ENCODE peak calls at places on chromosomes 3 and 15, in eight cellular contexts. V is pancreas; B is lower lobe of right lung; K is astrocyte; N is heart left ventricle; S is CD8-positive, alpha-beta T cell; Y is H9; X is ovary. I is an unnamed sample.

GRCh38 chr3:186788482-186789370 is 5.3 kb downstream of the EIF4A2 start:
- DNase-seq in V (no peak), B (no peak), K (no peak), N (no peak), S (no peak), Y (no peak), X (no peak), I (no peak)

GRCh38 chr3:62261121-62261520 is 112.2 kb downstream of the FEZF2 start:
- DNase-seq in V (no peak), B (no peak), K (no peak), N (no peak), S (no peak), Y (no peak), X (no peak), I (no peak)

GRCh38 chr3:149460123-149460522 is 14.4 kb upstream of the TM4SF4 start:
- DNase-seq in V (peak; percentile 26), B (no peak), K (peak; percentile 42), N (peak; percentile 38), S (no peak), Y (no peak), X (peak; percentile 41), I (no peak)

GRCh38 chr3:47852604-47853397 is 49.9 kb downstream of the DHX30 start:
- DNase-seq in V (no peak), B (no peak), K (no peak), N (no peak), S (no peak), Y (no peak), X (no peak), I (no peak)

GRCh38 chr3:149599236-149599635 is 58.6 kb downstream of the WWTR1 start:
- DNase-seq in V (no peak), B (no peak), K (peak; percentile 85), N (no peak), S (no peak), Y (no peak), X (peak; percentile 48), I (no peak)

GRCh38 chr15:59197459-59197858 is 9.2 kb upstream of the LDHAL6B start:
- DNase-seq in V (no peak), B (no peak), K (no peak), N (no peak), S (no peak), Y (no peak), X (no peak), I (no peak)

GRCh38 chr3:8893001-8893400 is 70.3 kb downstream of the RAD18 start:
- DNase-seq in V (no peak), B (no peak), K (no peak), N (no peak), S (no peak), Y (no peak), X (no peak), I (no peak)

GRCh38 chr3:100743535-100743934 is 34.2 kb downstream of the TFG start:
- DNase-seq in V (no peak), B (no peak), K (no peak), N (no peak), S (no peak), Y (no peak), X (no peak), I (no peak)

GRCh38 chr3:11713171-11713570 is 69.5 kb upstream of the VGLL4 start:
- DNase-seq in V (no peak), B (no peak), K (no peak), N (no peak), S (no peak), Y (no peak), X (no peak), I (no peak)

GRCh38 chr3:143471705-143472104 is 352.1 kb downstream of the CHST2 start:
- DNase-seq in V (no peak), B (no peak), K (no peak), N (no peak), S (no peak), Y (no peak), X (no peak), I (no peak)

GRCh38 chr15:88604972-88605506 is 16.1 kb upstream of the AEN start:
- DNase-seq in V (no peak), B (no peak), K (no peak), N (no peak), S (no peak), Y (no peak), X (no peak), I (no peak)

GRCh38 chr3:55690746-55691540 is 203.8 kb upstream of the WNT5A start:
- DNase-seq in V (no peak), B (no peak), K (no peak), N (no peak), S (no peak), Y (peak; percentile 83), X (no peak), I (no peak)

GRCh38 chr3:169399068-169399467 is 264.4 kb downstream of the MECOM start:
- DNase-seq in V (no peak), B (no peak), K (no peak), N (no peak), S (no peak), Y (no peak), X (no peak), I (no peak)

GRCh38 chr15:82880704-82881103 is 71.3 kb downstream of the WHAMM start:
- DNase-seq in V (no peak), B (no peak), K (no peak), N (no peak), S (no peak), Y (no peak), X (no peak), I (no peak)
- TF ChIP-seq CTCF in V (no peak), B (no peak), K (no peak), N (no peak), S (no peak), Y (no peak), X (no peak), I (no peak)

DNA sequence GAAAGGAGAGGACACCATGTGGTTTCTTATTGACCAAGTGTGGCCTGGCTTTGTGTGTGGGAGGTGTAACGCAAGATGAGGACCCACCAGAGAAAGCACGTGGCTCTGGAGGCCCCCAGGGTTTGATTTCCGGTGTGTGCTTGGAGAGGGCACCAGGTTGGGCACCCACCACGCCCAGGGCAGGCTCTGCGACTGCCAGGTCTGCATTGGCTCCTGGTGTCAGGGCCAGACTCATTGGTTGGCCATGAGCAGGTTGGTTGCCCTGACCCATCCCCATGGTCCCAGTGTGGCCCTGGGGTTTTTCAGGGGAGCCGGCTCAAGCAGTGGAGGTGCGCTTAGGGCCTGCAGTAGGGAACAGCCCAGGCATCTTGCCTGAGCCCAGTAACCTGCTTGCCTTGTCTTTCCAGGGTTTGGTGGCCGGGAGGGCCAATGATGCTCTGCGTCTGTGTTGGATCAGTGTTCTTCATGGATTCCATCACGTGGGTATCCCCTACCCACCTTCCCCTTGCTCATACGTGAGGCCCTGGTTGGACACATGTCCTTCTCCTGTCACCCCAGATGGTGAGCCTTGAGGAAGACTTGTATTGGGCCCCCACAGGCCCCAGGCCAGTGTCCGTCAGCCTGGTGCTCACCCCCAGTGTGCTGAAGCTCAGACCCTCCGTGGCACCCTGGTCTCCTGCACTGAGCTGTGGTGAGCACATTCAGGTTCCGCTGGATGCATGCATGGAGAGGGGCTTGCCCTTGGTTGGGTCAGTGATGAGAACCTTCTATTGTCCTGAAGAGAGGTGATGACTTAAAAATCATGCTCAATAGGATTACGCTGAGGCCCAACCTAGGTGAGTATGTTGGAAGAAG is 193.9 kb downstream of the UBE3A start:
- DNase-seq in V (no peak), B (peak; percentile 35), K (no peak), N (peak; percentile 5), S (no peak), Y (peak; percentile 14), X (peak; percentile 3), I (no peak)
- H3K9me3 ChIP-seq in V (no peaks in the 10 kb centered on the region), B (peaks cover 16% of the 10 kb centered on the region), K (peaks cover 33% of the 10 kb centered on the region), N (no peaks in the 10 kb centered on the region), S (no peaks in the 10 kb centered on the region), Y (peaks cover 47% of the 10 kb centered on the region), X (no peaks in the 10 kb centered on the region), I (peaks cover 92% of the 10 kb centered on the region)

DNA sequence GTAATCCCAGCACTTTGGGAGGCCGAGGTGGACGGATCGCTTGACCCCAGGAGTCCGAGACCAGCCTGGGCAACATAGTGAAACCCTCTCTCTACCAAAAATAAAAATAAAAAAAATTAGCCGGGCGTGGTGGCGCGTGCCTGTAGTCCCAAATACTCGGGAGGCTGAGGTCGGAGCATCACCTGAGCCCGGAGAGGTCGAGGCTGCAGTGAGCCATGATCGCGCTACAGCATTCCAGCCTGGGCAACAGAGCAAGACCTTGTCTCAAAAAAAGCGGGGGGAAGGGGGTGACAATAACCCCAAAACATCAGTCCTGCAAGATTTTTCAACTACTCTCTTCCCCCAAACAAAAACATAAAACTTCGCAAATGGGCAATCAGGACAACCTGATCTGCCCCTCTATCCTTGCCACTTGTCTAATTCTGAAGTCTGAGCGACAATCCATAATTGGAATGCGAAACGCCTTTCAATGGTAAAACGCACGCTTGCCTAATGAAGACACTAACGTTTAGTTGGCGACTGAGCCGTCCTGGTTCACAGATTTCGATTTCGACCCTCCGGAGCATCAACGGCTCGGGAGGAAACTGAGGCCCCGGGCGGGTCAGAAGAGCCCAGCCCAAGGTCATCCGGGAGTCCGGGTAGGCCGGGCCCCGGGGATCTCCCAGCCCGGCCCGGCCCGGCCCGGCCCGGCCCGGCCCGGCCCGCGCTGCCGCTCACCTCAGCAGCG is 855 bp downstream of the BTBD1 start:
- DNase-seq in V (no peak), B (no peak), K (no peak), N (no peak), S (no peak), Y (no peak), X (no peak), I (peak; percentile 46)
- H3K4me1 ChIP-seq in V (peaks cover 38% of the 10 kb centered on the region), B (peaks cover 49% of the 10 kb centered on the region), K (peaks cover 14% of the 10 kb centered on the region), N (peaks cover 32% of the 10 kb centered on the region), S (peaks cover 50% of the 10 kb centered on the region), Y (peaks cover 8% of the 10 kb centered on the region), X (peaks cover 15% of the 10 kb centered on the region), I (peaks cover 43% of the 10 kb centered on the region)

GRCh38 chr3:10335190-10335738 is 14.4 kb upstream of the SEC13 start:
- DNase-seq in V (no peak), B (no peak), K (no peak), N (no peak), S (no peak), Y (no peak), X (no peak), I (no peak)

GRCh38 chr3:10334042-10334441 is 13.1 kb upstream of the SEC13 start:
- DNase-seq in V (no peak), B (no peak), K (no peak), N (no peak), S (no peak), Y (no peak), X (no peak), I (no peak)

GRCh38 chr3:10335871-10336622 is 15.1 kb upstream of the SEC13 start:
- DNase-seq in V (no peak), B (no peak), K (no peak), N (no peak), S (no peak), Y (no peak), X (no peak), I (no peak)

GRCh38 chr3:10333359-10333670 is 12.4 kb upstream of the SEC13 start:
- DNase-seq in V (no peak), B (no peak), K (no peak), N (no peak), S (no peak), Y (no peak), X (no peak), I (no peak)

DNA sequence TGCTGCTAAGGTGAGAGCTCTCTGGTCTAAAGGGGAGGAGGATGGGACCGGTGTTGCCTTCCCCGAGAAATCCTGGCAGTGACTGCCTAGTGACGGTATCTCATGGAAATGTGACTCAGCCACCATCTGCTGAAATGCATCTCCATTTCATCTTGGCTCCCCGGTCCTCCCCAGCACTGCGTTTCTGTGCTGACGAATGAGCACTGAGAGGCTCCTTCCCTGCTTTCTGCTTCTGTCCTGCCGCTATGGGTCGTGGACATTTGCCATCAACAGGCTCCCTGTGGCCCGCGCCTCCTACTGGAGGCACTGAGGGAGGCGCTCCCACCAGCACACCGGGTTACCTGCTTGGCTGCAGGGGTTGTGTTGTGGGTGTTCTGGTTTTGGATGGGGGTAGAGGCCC is 13.5 kb upstream of the SEC13 start:
- DNase-seq in V (no peak), B (no peak), K (peak; percentile 64), N (no peak), S (no peak), Y (peak; percentile 70), X (no peak), I (no peak)
- TF ChIP-seq CTCF in V (no peak), B (no peak), K (no peak), N (no peak), S (no peak), Y (peak; percentile 62), X (no peak), I (no peak)

I was measured in mucosa of descending colon.